ENCODE peak calls at places on chromosome 4, in ten cellular contexts. M is psoas muscle; U is breast epithelium; Z is central memory CD4-positive, alpha-beta T cell; H is lower leg skin; C is MCF 10A; L is activated naive CD4-positive, alpha-beta T cell treated with Interleukin-2 at 50 U/mL for 16 hours; Q is GM04504; J is kidney glomerular epithelial cell; S is fibroblast of lung. T is an unnamed sample.
A peak's percentile ranks its signal among the peaks of the same experiment; 100 is the strongest.

GRCh38 chr4:177484613-177485021 is 42.4 kb upstream of the AGA start:
- DNase-seq in M (no peak), U (no peak), Z (no peak), H (no peak), C (peak; percentile 78), L (no peak), Q (peak; percentile 72), J (peak; percentile 70), S (peak; percentile 98), T (no peak)

GRCh38 chr4:150849016-150849415 is 166.1 kb downstream of the LRBA start:
- DNase-seq in M (no peak), U (no peak), Z (no peak), H (no peak), C (peak; percentile 24), L (no peak), Q (no peak), J (peak; percentile 64), S (peak; percentile 30), T (no peak)

GRCh38 chr4:169658970-169659735 is 38.8 kb downstream of the CLCN3 start:
- DNase-seq in M (no peak), U (no peak), Z (no peak), H (no peak), C (peak; percentile 18), L (no peak), Q (no peak), J (no peak), S (no peak), T (no peak)

GRCh38 chr4:183906486-183906735 is 1.3 kb downstream of the STOX2 start:
- DNase-seq in M (no peak), U (no peak), Z (no peak), H (no peak), C (no peak), L (no peak), Q (no peak), J (no peak), S (no peak), T (no peak)

GRCh38 chr4:164701665-164702064 is 52.3 kb upstream of the SMIM31 start:
- DNase-seq in M (no peak), U (no peak), Z (no peak), H (no peak), C (no peak), L (no peak), Q (no peak), J (no peak), S (no peak), T (no peak)

GRCh38 chr4:123811763-123812390 is 415.3 kb downstream of the SPRY1 start:
- DNase-seq in M (no peak), U (no peak), Z (no peak), H (no peak), C (no peak), L (no peak), Q (no peak), J (no peak), S (no peak), T (no peak)

GRCh38 chr4:159689526-159689925 is 586.6 kb downstream of the RAPGEF2 start:
- DNase-seq in M (no peak), U (no peak), Z (no peak), H (no peak), C (no peak), L (no peak), Q (no peak), J (no peak), S (no peak), T (no peak)

GRCh38 chr4:87036713-87037112 is 101.9 kb downstream of the AFF1 start:
- DNase-seq in M (no peak), U (no peak), Z (no peak), H (no peak), C (no peak), L (no peak), Q (no peak), J (no peak), S (no peak), T (no peak)

GRCh38 chr4:102328045-102328444 is 17.2 kb downstream of the SLC39A8 start:
- DNase-seq in M (no peak), U (no peak), Z (no peak), H (no peak), C (no peak), L (no peak), Q (no peak), J (no peak), S (peak; percentile 84), T (no peak)

GRCh38 chr4:57099363-57099762 is 10.8 kb downstream of the IGFBP7 start:
- DNase-seq in M (no peak), U (no peak), Z (no peak), H (no peak), C (no peak), L (no peak), Q (no peak), J (no peak), S (no peak), T (no peak)

GRCh38 chr4:123017636-123018390 is 95.4 kb upstream of the NUDT6 start:
- DNase-seq in M (no peak), U (no peak), Z (no peak), H (no peak), C (peak; percentile 53), L (no peak), Q (peak; percentile 45), J (peak; percentile 84), S (peak; percentile 71), T (no peak)

T was measured in activated T-cell treated with anti-CD3 and anti-CD28 coated beads for 1 hour.